ENCODE peak calls at places on chromosome 17, in seven cellular contexts. T is esophagus squamous epithelium, J is upper lobe of right lung, X is colonic mucosa, L is Panc1, O is astrocyte, A is kidney. R is an unnamed sample. For H3K4me1 and H3K36me3, the result is how much of the 10 kb centered on the place peaks cover.

GRCh38 chr17:34252138-34252889 is 2.8 kb upstream of the CCL2 start:
- DNase-seq in X (peak), O (peak), T (no peak), J (peak), L (no peak), A (peak), R (peak)

GRCh38 chr17:82384730-82385429 is 13.3 kb downstream of the UTS2R start:
- DNase-seq in A (peak), O (peak), X (no peak), T (no peak), J (peak), L (no peak), R (peak)

GRCh38 chr17:34980681-34981537 is 597 bp downstream of the LIG3 start:
- DNase-seq in A (peak), O (peak), T (peak), L (no peak), X (peak), J (peak), R (peak)

GRCh38 chr17:14918540-14918939 is 346.6 kb downstream of the PMP22 start:
- DNase-seq in A (no peak), L (no peak), O (peak), T (no peak), X (no peak), J (no peak), R (no peak)

GRCh38 chr17:45394913-45395568 is 37.6 kb downstream of the ARHGAP27 start:
- DNase-seq in X (peak), L (no peak), J (peak), A (peak), T (no peak), O (peak), R (peak)

GRCh38 chr17:80847506-80848230 is 144.0 kb upstream of the CHMP6 start:
- DNase-seq in O (no peak), J (peak), T (no peak), L (no peak), A (peak), X (peak), R (peak)

GRCh38 chr17:45432405-45433113 is at the start of gene ARHGAP27:
- DNase-seq in O (no peak), T (no peak), X (peak), J (peak), A (peak), L (no peak), R (peak)

GRCh38 chr17:79810138-79811027 is 13.5 kb upstream of the CBX8 start:
- DNase-seq in A (peak), L (no peak), T (no peak), J (no peak), O (peak), X (peak), R (peak)

GRCh38 chr17:3685174-3685812 is 10.7 kb downstream of the P2RX5 start:
- DNase-seq in L (no peak), A (peak), X (no peak), O (no peak), T (no peak), J (no peak), R (no peak)

GRCh38 chr17:44314869-44315661 is 6.7 kb downstream of the RUNDC3A start:
- DNase-seq in T (no peak), L (no peak), J (peak), O (no peak), X (no peak), A (peak), R (no peak)

GRCh38 chr17:81150379-81151038 is 14.8 kb upstream of the PVALEF start:
- DNase-seq in O (no peak), T (no peak), L (no peak), X (no peak), J (peak), A (no peak), R (no peak)

GRCh38 chr17:41894791-41895331 is 23.9 kb downstream of the ACLY start:
- DNase-seq in X (no peak), L (no peak), A (no peak), O (peak), J (no peak), T (no peak), R (no peak)

GRCh38 chr17:75250009-75250471 is 11.4 kb downstream of the GGA3 start:
- DNase-seq in O (no peak), X (no peak), T (no peak), J (no peak), L (no peak), A (no peak), R (no peak)

GRCh38 chr17:80564545-80564944 is 19.9 kb downstream of the RPTOR start:
- DNase-seq in T (no peak), A (no peak), J (no peak), X (no peak), L (no peak), O (no peak), R (no peak)

GRCh38 chr17:47844230-47844629 is 3.2 kb upstream of the SCRN2 start:
- DNase-seq in J (no peak), T (no peak), L (no peak), O (peak), A (no peak), X (no peak), R (no peak)
- H3K4me1 ChIP-seq in J (under half), T (half or more), L (under half), O (under half), A (under half), X (under half), R (under half)

GRCh38 chr17:73230088-73230487 is 31.6 kb downstream of the CPSF4L start:
- DNase-seq in L (no peak), X (no peak), T (no peak), O (no peak), A (no peak), J (no peak), R (no peak)

GRCh38 chr17:73234746-73235145 is 26.9 kb downstream of the CPSF4L start:
- DNase-seq in X (peak), O (no peak), L (no peak), T (no peak), A (no peak), J (no peak), R (no peak)

GRCh38 chr17:73231363-73231762 is 30.3 kb downstream of the CPSF4L start:
- DNase-seq in X (peak), T (no peak), J (no peak), A (no peak), O (no peak), L (no peak), R (no peak)

GRCh38 chr17:73232587-73233373 is 28.9 kb downstream of the CPSF4L start:
- DNase-seq in A (peak), X (peak), L (no peak), T (no peak), O (no peak), J (peak), R (peak)

DNA sequence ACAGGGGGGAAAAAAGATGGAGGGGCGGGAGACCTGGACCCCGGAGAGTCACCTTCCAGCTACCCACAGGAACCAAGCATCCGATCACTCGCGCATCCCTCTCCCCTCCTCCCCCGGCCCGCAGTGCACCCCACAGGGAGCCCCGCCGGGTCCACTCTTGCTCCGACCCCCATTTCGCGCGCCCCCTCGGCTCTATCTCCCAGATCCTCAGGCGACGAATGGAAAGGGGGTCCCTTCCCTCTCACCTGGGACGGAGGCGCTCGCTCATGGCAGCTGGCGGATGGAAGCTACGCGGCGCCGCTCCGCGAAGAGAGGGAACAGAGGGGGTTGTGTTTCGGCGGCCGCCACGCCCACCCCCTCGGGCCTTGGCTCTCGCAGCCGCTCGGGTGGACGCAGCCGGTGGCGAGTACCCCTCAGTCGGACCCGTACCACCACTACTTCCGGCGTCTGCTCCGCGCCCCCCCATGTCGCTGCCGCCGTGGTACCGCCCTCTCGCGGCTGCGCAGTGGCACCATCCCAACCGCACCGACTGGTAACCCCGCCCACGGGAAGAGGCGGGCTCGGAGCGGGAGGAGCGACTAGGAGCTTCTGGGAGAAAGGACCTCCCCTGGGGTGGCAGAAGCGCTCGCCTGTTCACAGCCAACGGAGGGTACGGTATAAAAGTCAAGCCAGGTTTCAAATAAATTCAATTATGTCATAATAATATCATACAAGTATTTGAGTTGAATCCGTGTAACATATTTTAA is 29.7 kb downstream of the CPSF4L start:
- DNase-seq in X (peak), L (peak), J (peak), O (peak), T (peak), A (peak), R (peak)
- H3K36me3 ChIP-seq in X (under half), L (under half), J (under half), O (under half), T (under half), A (under half), R (under half)

GRCh38 chr17:40791116-40791515 is 8.6 kb downstream of the KRT28 start:
- DNase-seq in L (no peak), O (no peak), A (no peak), T (no peak), X (no peak), J (no peak), R (no peak)

GRCh38 chr17:40794466-40794865 is 5.3 kb downstream of the KRT28 start:
- DNase-seq in A (no peak), T (no peak), X (no peak), J (no peak), O (no peak), L (no peak), R (no peak)

GRCh38 chr17:40793800-40794199 is 6.0 kb downstream of the KRT28 start:
- DNase-seq in A (no peak), L (no peak), X (no peak), T (no peak), O (no peak), J (peak), R (no peak)

GRCh38 chr17:40795019-40795667 is 4.6 kb downstream of the KRT28 start:
- DNase-seq in J (no peak), L (no peak), A (no peak), O (no peak), T (no peak), X (no peak), R (no peak)

GRCh38 chr17:40791808-40792436 is 7.8 kb downstream of the KRT28 start:
- DNase-seq in L (peak), X (no peak), T (no peak), J (no peak), A (no peak), O (peak), R (no peak)
- TF ChIP-seq CTCF in L (peak), X (peak), T (peak), J (peak), A (peak), O (peak), R (no peak)

GRCh38 chr17:60358611-60359225 is 33.2 kb downstream of the USP32 start:
- DNase-seq in A (no peak), L (no peak), O (no peak), T (no peak), J (no peak), X (no peak), R (no peak)
- H3K4me1 ChIP-seq in A (under half), L (under half), O (under half), T (under half), J (under half), X (under half), R (under half)